ENCODE peak calls at places on chromosomes 16 and 17, in ten cellular contexts. P, A, T, X, R, S, N, H, C and Y are unnamed samples.

GRCh38 chr16:53821957-53822625 is 118.1 kb downstream of the FTO start:
- DNase-seq in P (no peak), A (no peak), T (no peak), X (no peak), R (no peak), S (no peak), N (peak), H (no peak), C (no peak), Y (no peak)

GRCh38 chr16:5468488-5468887 is 370.9 kb upstream of the EEF2KMT start:
- DNase-seq in P (no peak), A (no peak), T (no peak), X (no peak), R (no peak), S (no peak), N (no peak), H (no peak), C (no peak), Y (no peak)

GRCh38 chr16:67016681-67017450 is 12.1 kb upstream of the CBFB start:
- DNase-seq in P (no peak), A (no peak), T (no peak), X (no peak), R (no peak), S (no peak), N (no peak), H (peak), C (no peak), Y (peak)

GRCh38 chr16:15980329-15980728 is 30.9 kb downstream of the ABCC1 start:
- DNase-seq in P (no peak), A (no peak), T (no peak), X (no peak), R (no peak), S (no peak), N (no peak), H (no peak), C (no peak), Y (no peak)

GRCh38 chr17:66564992-66565465 is 262.6 kb downstream of the PRKCA start:
- DNase-seq in P (no peak), A (peak), T (no peak), X (no peak), R (no peak), S (no peak), N (no peak), H (no peak), C (no peak), Y (no peak)

GRCh38 chr17:82647593-82648164 is 565 bp downstream of the WDR45B start:
- DNase-seq in P (peak), A (no peak), T (no peak), X (peak), R (no peak), S (no peak), N (peak), H (no peak), C (peak), Y (peak)

GRCh38 chr16:24776486-24777220 is 47.2 kb downstream of the TNRC6A start:
- DNase-seq in P (no peak), A (no peak), T (no peak), X (no peak), R (no peak), S (no peak), N (no peak), H (no peak), C (no peak), Y (peak)

GRCh38 chr16:79658301-79659001 is 57.9 kb upstream of the MAF start:
- DNase-seq in P (no peak), A (no peak), T (no peak), X (no peak), R (no peak), S (no peak), N (peak), H (no peak), C (no peak), Y (no peak)

GRCh38 chr16:28931801-28932225 is at the start of gene CD19:
- DNase-seq in P (no peak), A (no peak), T (no peak), X (no peak), R (no peak), S (no peak), N (no peak), H (no peak), C (no peak), Y (no peak)

GRCh38 chr16:50699345-50700159 is 6.1 kb downstream of the NOD2 start:
- DNase-seq in P (no peak), A (no peak), T (no peak), X (no peak), R (no peak), S (no peak), N (no peak), H (peak), C (no peak), Y (no peak)

GRCh38 chr17:56707312-56708219 is 114.1 kb downstream of the NOG start:
- DNase-seq in P (no peak), A (no peak), T (no peak), X (no peak), R (no peak), S (no peak), N (no peak), H (no peak), C (no peak), Y (no peak)

GRCh38 chr17:41956522-41956921 is 10.1 kb upstream of the CNP start:
- DNase-seq in P (no peak), A (no peak), T (no peak), X (no peak), R (no peak), S (no peak), N (no peak), H (no peak), C (no peak), Y (no peak)

GRCh38 chr17:78532922-78533640 is 44.1 kb downstream of the DNAH17 start:
- DNase-seq in P (no peak), A (no peak), T (no peak), X (no peak), R (no peak), S (no peak), N (peak), H (no peak), C (no peak), Y (no peak)

GRCh38 chr16:31414706-31415105 is 13.5 kb downstream of the COX6A2 start:
- DNase-seq in P (peak), A (no peak), T (no peak), X (no peak), R (no peak), S (no peak), N (no peak), H (no peak), C (no peak), Y (no peak)
- H3K4me3 ChIP-seq in P (no peak), A (no peak), T (no peak), X (no peak), R (no peak), S (no peak), N (no peak), H (no peak), C (no peak), Y (no peak)

DNA sequence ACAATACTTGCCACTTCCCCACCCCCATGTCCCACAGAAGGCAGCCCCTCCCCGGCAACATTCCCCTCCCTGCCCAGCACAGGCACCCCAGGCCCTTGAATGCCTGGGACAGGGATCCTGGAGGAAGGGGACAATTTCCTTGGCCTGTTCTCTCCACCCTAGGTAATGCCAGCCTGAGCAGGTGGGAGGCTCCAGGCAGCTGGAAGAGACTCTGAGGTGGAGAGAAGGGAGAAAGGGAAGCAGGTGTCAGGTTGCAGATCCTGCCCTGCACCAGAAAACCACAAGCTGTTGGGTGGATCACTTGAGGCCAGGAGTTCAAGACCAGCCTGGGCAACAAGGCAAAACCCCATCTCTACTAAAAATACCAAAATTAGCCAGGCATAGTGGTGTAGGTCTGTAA is 8.9 kb downstream of the MPP2 start:
- DNase-seq in P (no peak), A (no peak), T (no peak), X (no peak), R (no peak), S (no peak), N (no peak), H (no peak), C (no peak), Y (no peak)
- TF ChIP-seq EP300 in P (no peak), A (no peak), T (no peak), X (no peak), R (no peak), S (no peak), N (no peak), H (no peak), C (no peak), Y (no peak)

DNA sequence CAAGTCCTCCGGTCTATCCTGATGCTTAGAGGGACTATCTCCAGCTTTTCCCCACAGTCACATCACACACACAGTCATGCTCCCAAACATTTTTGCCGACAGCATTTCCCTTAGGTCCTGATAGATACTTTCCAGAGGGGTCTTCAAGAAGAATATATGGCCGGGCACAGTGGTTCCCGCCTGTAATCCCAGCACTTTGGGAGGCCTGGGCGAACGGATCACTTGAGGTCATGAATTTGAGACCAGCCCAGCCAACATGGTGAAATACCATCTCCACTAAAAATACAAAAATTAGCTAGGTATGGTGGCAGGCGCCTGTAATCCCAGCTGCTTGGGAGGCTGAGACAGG is 4.3 kb upstream of the GIP start:
- DNase-seq in P (no peak), A (no peak), T (no peak), X (no peak), R (no peak), S (no peak), N (no peak), H (no peak), C (no peak), Y (no peak)
- H3K4me3 ChIP-seq in P (no peak), A (no peak), T (no peak), X (no peak), R (no peak), S (no peak), N (peak), H (no peak), C (peak), Y (no peak)

GRCh38 chr16:88811600-88811849 is 203 bp downstream of the APRT start:
- DNase-seq in P (no peak), A (no peak), T (no peak), X (no peak), R (no peak), S (no peak), N (no peak), H (no peak), C (peak), Y (no peak)

GRCh38 chr16:88809676-88810165 is 2.0 kb downstream of the APRT start:
- DNase-seq in P (no peak), A (no peak), T (no peak), X (no peak), R (no peak), S (no peak), N (no peak), H (no peak), C (no peak), Y (no peak)

GRCh38 chr16:88810166-88810867 is 1.4 kb downstream of the APRT start:
- DNase-seq in P (no peak), A (no peak), T (no peak), X (no peak), R (no peak), S (no peak), N (no peak), H (no peak), C (no peak), Y (no peak)

GRCh38 chr16:88811850-88812736 is at the start of gene APRT:
- DNase-seq in P (peak), A (peak), T (peak), X (peak), R (peak), S (peak), N (peak), H (peak), C (peak), Y (peak)

GRCh38 chr16:88810868-88811599 is 694 bp downstream of the APRT start:
- DNase-seq in P (peak), A (no peak), T (no peak), X (peak), R (peak), S (no peak), N (peak), H (no peak), C (no peak), Y (peak)
- TF ChIP-seq EP300 in P (no peak), A (no peak), T (no peak), X (no peak), R (peak), S (no peak), N (no peak), H (no peak), C (no peak), Y (no peak)

GRCh38 chr17:39626171-39626670 is 531 bp upstream of the PPP1R1B start:
- DNase-seq in P (peak), A (no peak), T (no peak), X (no peak), R (no peak), S (no peak), N (no peak), H (no peak), C (peak), Y (no peak)
- H3K4me3 ChIP-seq in P (peak), A (peak), T (peak), X (no peak), R (peak), S (no peak), N (no peak), H (peak), C (no peak), Y (peak)

GRCh38 chr16:85424260-85425060 is 188.7 kb upstream of the GSE1 start:
- DNase-seq in P (no peak), A (no peak), T (no peak), X (no peak), R (no peak), S (no peak), N (no peak), H (no peak), C (no peak), Y (peak)
- TF ChIP-seq EP300 in P (no peak), A (no peak), T (no peak), X (no peak), R (no peak), S (no peak), N (no peak), H (no peak), C (no peak), Y (no peak)

GRCh38 chr17:17759164-17759563 is 77.6 kb downstream of the SREBF1 start:
- DNase-seq in P (no peak), A (no peak), T (no peak), X (no peak), R (no peak), S (no peak), N (no peak), H (no peak), C (no peak), Y (no peak)
- H3K4me3 ChIP-seq in P (no peak), A (no peak), T (no peak), X (no peak), R (no peak), S (no peak), N (no peak), H (no peak), C (no peak), Y (no peak)

GRCh38 chr16:30523768-30524574 is 2.4 kb downstream of the ZNF768 start:
- DNase-seq in P (no peak), A (no peak), T (no peak), X (peak), R (no peak), S (no peak), N (no peak), H (no peak), C (no peak), Y (no peak)
- TF ChIP-seq EP300 in P (no peak), A (no peak), T (no peak), X (no peak), R (no peak), S (no peak), N (no peak), H (no peak), C (no peak), Y (no peak)

GRCh38 chr16:80932725-80933124 is 74.0 kb downstream of the CMC2 start:
- DNase-seq in P (peak), A (no peak), T (no peak), X (peak), R (no peak), S (no peak), N (no peak), H (no peak), C (no peak), Y (peak)
- H3K4me3 ChIP-seq in P (peak), A (peak), T (peak), X (peak), R (peak), S (no peak), N (peak), H (peak), C (no peak), Y (peak)

GRCh38 chr17:48925991-48926342 is 17.8 kb downstream of the UBE2Z start:
- DNase-seq in P (no peak), A (no peak), T (no peak), X (no peak), R (no peak), S (no peak), N (no peak), H (no peak), C (no peak), Y (no peak)

GRCh38 chr17:48929812-48930165 is 14.9 kb downstream of the SNF8 start:
- DNase-seq in P (no peak), A (no peak), T (no peak), X (no peak), R (no peak), S (no peak), N (no peak), H (no peak), C (no peak), Y (no peak)

GRCh38 chr17:48928876-48929811 is 15.5 kb downstream of the SNF8 start:
- DNase-seq in P (no peak), A (no peak), T (no peak), X (no peak), R (no peak), S (no peak), N (no peak), H (no peak), C (no peak), Y (no peak)

GRCh38 chr17:48930435-48930873 is 14.2 kb downstream of the SNF8 start:
- DNase-seq in P (no peak), A (no peak), T (no peak), X (no peak), R (no peak), S (no peak), N (no peak), H (no peak), C (no peak), Y (no peak)

DNA sequence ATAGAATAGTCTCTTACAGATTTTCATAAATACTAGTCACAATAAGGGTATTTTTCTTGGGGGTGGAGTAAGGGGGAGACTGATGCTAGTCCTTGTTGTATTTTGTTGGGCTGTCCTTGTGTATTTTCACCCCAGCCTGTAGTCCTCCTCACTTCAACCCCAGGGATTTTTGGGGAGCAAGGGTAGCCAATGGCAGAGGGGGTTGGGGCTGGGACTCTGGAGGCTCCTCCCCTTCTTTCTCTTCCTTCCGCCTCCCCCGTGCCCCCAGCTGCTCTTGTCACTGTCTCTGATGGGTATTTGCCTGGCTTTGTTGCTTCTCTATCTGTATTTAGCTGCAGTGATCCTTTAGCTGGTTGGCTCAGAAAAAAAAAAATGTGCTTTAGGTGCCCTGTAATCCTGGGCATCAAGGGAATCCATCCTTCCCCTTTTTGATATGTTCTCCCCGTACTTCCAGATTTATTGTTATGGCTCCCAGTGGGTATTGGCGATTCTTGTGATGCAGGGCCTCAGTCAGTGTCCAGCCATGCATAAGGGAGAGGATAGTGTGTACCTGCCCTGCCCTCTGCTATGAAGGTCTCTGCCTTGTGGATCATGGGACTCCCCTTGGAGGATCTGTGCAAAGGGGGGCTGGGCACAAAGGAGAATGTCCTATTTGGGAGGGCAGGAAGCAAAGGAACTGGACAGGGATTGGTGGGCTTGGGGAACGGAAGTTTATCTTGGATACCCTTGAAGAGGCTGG is 16.5 kb downstream of the SNF8 start:
- DNase-seq in P (no peak), A (no peak), T (no peak), X (no peak), R (no peak), S (no peak), N (no peak), H (no peak), C (peak), Y (no peak)
- TF ChIP-seq EP300 in P (no peak), A (no peak), T (no peak), X (no peak), R (no peak), S (no peak), N (no peak), H (no peak), C (no peak), Y (no peak)